ENCODE peak calls at places on chromosomes 12 and 14, in five cellular contexts. F, J, Z, K and T are unnamed samples.

GRCh38 chr14:91350813-91351507 is 66.7 kb downstream of the CCDC88C start:
- DNase-seq in J (no peak), Z (no peak), K (no peak), F (no peak), T (peak)

GRCh38 chr12:104672096-104672445 is 215.3 kb downstream of the CHST11 start:
- DNase-seq in J (no peak), Z (no peak), K (no peak), F (no peak), T (no peak)

GRCh38 chr14:68800361-68800760 is 7.5 kb upstream of the ZFP36L1 start:
- DNase-seq in Z (no peak), F (no peak), K (no peak), J (no peak), T (no peak)

GRCh38 chr12:124764451-124764850 is 99.2 kb downstream of the SCARB1 start:
- DNase-seq in J (no peak), Z (peak), F (no peak), K (no peak), T (no peak)

GRCh38 chr14:69850736-69851112 is 28.5 kb upstream of the SMOC1 start:
- DNase-seq in Z (no peak), K (no peak), J (peak), F (no peak), T (no peak)

GRCh38 chr12:114691810-114692557 is 8.0 kb upstream of the TBX3 start:
- DNase-seq in F (no peak), Z (no peak), K (peak), J (no peak), T (no peak)

GRCh38 chr14:35998303-35998702 is 172.2 kb downstream of the BRMS1L start:
- DNase-seq in J (no peak), K (no peak), Z (no peak), F (no peak), T (no peak)

GRCh38 chr14:74400328-74400727 is 25.7 kb downstream of the SYNDIG1L start:
- DNase-seq in K (no peak), Z (no peak), F (no peak), J (no peak), T (no peak)

GRCh38 chr14:20857630-20858261 is 33.4 kb upstream of the RNASE3 start:
- DNase-seq in K (peak), Z (peak), F (peak), J (peak), T (no peak)

GRCh38 chr12:83378186-83378727 is 691.6 kb downstream of the TMTC2 start:
- DNase-seq in K (no peak), Z (no peak), F (no peak), J (no peak), T (no peak)

GRCh38 chr12:104054681-104055346 is 4.8 kb upstream of the GLT8D2 start:
- DNase-seq in Z (no peak), F (no peak), J (no peak), K (no peak), T (no peak)

GRCh38 chr12:6132496-6132895 is 8.0 kb upstream of the VWF start:
- DNase-seq in Z (no peak), J (no peak), F (no peak), K (no peak), T (no peak)

GRCh38 chr14:99568567-99569560 is 35.1 kb downstream of the CCDC85C start:
- DNase-seq in K (no peak), Z (peak), J (no peak), F (no peak), T (no peak)

GRCh38 chr12:122975790-122976647 is 975 bp downstream of the OGFOD2 start:
- DNase-seq in Z (peak), F (no peak), J (no peak), K (no peak), T (no peak)

GRCh38 chr12:65845751-65846537 is 21.7 kb downstream of the HMGA2 start:
- DNase-seq in Z (no peak), K (no peak), F (no peak), J (no peak), T (no peak)

GRCh38 chr12:55675671-55676070 is 32.0 kb downstream of the ITGA7 start:
- DNase-seq in F (no peak), Z (no peak), J (no peak), K (no peak), T (no peak)

GRCh38 chr12:122681814-122682213 is 21.3 kb downstream of the HCAR2 start:
- DNase-seq in K (no peak), F (no peak), J (no peak), Z (no peak), T (peak)

GRCh38 chr12:57047981-57048380 is 1.9 kb downstream of the MYO1A start:
- DNase-seq in J (no peak), Z (no peak), K (no peak), F (no peak), T (no peak)

GRCh38 chr12:51961834-51962233 is 10.3 kb downstream of the ACVR1B start:
- DNase-seq in Z (no peak), K (no peak), J (peak), F (no peak), T (no peak)

GRCh38 chr14:73746540-73747385 is 32.6 kb upstream of the PNMA1 start:
- DNase-seq in K (peak), J (no peak), F (no peak), Z (no peak), T (no peak)

GRCh38 chr12:50916292-50916691 is 36.1 kb upstream of the HIGD1C start:
- DNase-seq in Z (no peak), J (no peak), F (no peak), K (no peak), T (no peak)

GRCh38 chr12:19967001-19967400 is 401.3 kb upstream of the PDE3A start:
- DNase-seq in J (no peak), F (no peak), Z (no peak), K (no peak), T (no peak)

GRCh38 chr12:131603106-131604033 is 107.5 kb upstream of the SFSWAP start:
- DNase-seq in F (no peak), Z (no peak), K (no peak), J (no peak), T (no peak)

GRCh38 chr12:54412786-54413185 is 6.3 kb downstream of the ITGA5 start:
- DNase-seq in F (no peak), K (no peak), J (no peak), Z (no peak), T (no peak)

GRCh38 chr12:1758887-1759286 is 61.5 kb upstream of the LRTM2 start:
- DNase-seq in K (no peak), J (peak), F (no peak), Z (no peak), T (no peak)
- TF ChIP-seq FOXM1 in K (no peak), J (no peak), F (no peak), Z (no peak), T (no peak)

GRCh38 chr14:76930549-76930948 is 98.0 kb downstream of the IRF2BPL start:
- DNase-seq in Z (no peak), K (no peak), F (no peak), J (no peak), T (no peak)

GRCh38 chr14:76931629-76932402 is 96.7 kb downstream of the IRF2BPL start:
- DNase-seq in K (no peak), J (no peak), F (no peak), Z (no peak), T (no peak)

GRCh38 chr14:76928301-76928700 is 100.2 kb downstream of the IRF2BPL start:
- DNase-seq in J (no peak), Z (no peak), K (no peak), F (no peak), T (no peak)

GRCh38 chr14:76926521-76927251 is 100.5 kb downstream of the LRRC74A start:
- DNase-seq in Z (no peak), J (no peak), K (peak), F (no peak), T (no peak)

GRCh38 chr14:76929927-76930326 is 98.6 kb downstream of the IRF2BPL start:
- DNase-seq in Z (peak), J (no peak), K (no peak), F (no peak), T (no peak)
- TF ChIP-seq FOXM1 in Z (no peak), J (no peak), K (no peak), F (no peak), T (no peak)

DNA sequence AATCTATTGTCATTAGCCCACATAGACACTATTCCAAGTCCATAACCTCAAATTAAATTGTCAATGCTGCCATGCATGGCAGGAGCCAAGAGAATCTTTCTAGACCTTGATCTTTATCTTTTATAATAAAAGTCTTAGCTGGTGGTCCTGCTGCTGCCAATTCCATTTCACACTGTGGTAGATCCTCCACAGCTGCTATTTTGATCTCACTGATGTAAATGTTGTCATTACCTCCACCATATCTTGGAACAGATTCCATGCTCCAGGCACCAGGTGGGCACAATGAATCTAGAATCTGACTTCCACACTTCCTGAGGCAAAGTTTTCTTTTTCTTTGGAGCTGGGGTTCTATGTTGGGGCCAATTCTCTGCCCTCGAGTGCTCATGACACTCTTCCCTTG is 161.2 kb downstream of the TMTC3 start:
- DNase-seq in Z (no peak), F (no peak), K (no peak), J (no peak), T (no peak)
- TF ChIP-seq FOXM1 in Z (no peak), F (no peak), K (no peak), J (no peak), T (no peak)

GRCh38 chr12:92292016-92292415 is 146.4 kb upstream of the BTG1 start:
- DNase-seq in J (no peak), F (no peak), Z (no peak), K (no peak), T (no peak)

GRCh38 chr12:92288533-92288932 is 142.9 kb upstream of the BTG1 start:
- DNase-seq in J (no peak), K (no peak), Z (no peak), F (no peak), T (no peak)

GRCh38 chr12:92289611-92290010 is 144.0 kb upstream of the BTG1 start:
- DNase-seq in Z (no peak), K (no peak), J (no peak), F (no peak), T (no peak)

GRCh38 chr12:92290881-92291280 is 145.2 kb upstream of the BTG1 start:
- DNase-seq in F (no peak), K (no peak), Z (no peak), J (no peak), T (no peak)

GRCh38 chr12:92290016-92290685 is 144.5 kb upstream of the BTG1 start:
- DNase-seq in F (no peak), J (no peak), Z (no peak), K (no peak), T (no peak)
- TF ChIP-seq FOXM1 in F (no peak), J (no peak), Z (no peak), K (no peak), T (no peak)

GRCh38 chr12:111454311-111454710 is 48.6 kb downstream of the SH2B3 start:
- DNase-seq in K (no peak), J (no peak), F (no peak), Z (no peak), T (no peak)

GRCh38 chr12:111453071-111453989 is 47.6 kb downstream of the SH2B3 start:
- DNase-seq in Z (no peak), K (no peak), F (no peak), J (no peak), T (no peak)

GRCh38 chr12:111457071-111457470 is 51.3 kb downstream of the SH2B3 start:
- DNase-seq in J (no peak), Z (no peak), F (no peak), K (no peak), T (no peak)

GRCh38 chr12:111455448-111456320 is 50.0 kb downstream of the SH2B3 start:
- DNase-seq in K (no peak), Z (no peak), F (no peak), J (no peak), T (no peak)

GRCh38 chr12:111454716-111455447 is 49.2 kb downstream of the SH2B3 start:
- DNase-seq in J (no peak), Z (no peak), K (no peak), F (no peak), T (no peak)
- TF ChIP-seq FOXM1 in J (no peak), Z (no peak), K (no peak), F (no peak), T (no peak)

GRCh38 chr14:95356245-95356850 is 36.6 kb upstream of the CLMN start:
- DNase-seq in K (no peak), Z (no peak), J (no peak), F (no peak), T (no peak)
- TF ChIP-seq FOXM1 in K (no peak), Z (no peak), J (no peak), F (no peak), T (no peak)

GRCh38 chr12:107399061-107399460 is 286.5 kb upstream of the PWP1 start:
- DNase-seq in J (no peak), Z (no peak), F (no peak), K (no peak), T (no peak)
- TF ChIP-seq FOXM1 in J (no peak), Z (no peak), F (no peak), K (no peak), T (no peak)

GRCh38 chr14:104552738-104553125 is 26.8 kb upstream of the C14orf180 start:
- DNase-seq in K (peak), Z (no peak), J (no peak), F (no peak), T (no peak)
- TF ChIP-seq FOXM1 in K (no peak), Z (no peak), J (no peak), F (no peak), T (no peak)

DNA sequence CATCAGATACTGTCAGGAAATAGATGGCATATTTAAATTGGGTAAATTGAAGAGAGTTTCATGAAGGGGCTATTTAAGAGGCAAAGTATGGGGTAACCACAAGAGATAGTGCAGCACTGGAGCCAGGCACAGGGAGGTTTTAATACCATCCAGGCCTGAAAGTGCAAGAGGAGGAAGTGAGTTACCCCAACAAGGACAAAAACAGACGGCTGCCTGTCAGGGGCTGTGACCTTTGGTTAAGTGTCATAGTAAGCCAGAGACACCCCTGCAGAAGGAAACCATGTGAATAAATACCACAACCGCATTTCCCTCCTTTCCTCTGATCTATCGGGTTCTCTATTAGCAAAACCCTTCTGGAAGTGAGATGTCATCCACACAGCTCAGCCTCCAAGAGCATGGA is 122.0 kb upstream of the DHRS4 start:
- DNase-seq in K (no peak), Z (no peak), F (no peak), J (no peak), T (no peak)
- TF ChIP-seq FOXM1 in K (no peak), Z (no peak), F (no peak), J (no peak), T (no peak)